ENCODE peak calls at places on chromosomes 11 and 22, in four cellular contexts. One of them, this sample, is unnamed.

GRCh38 chr11:93585758-93586157 is 42.6 kb upstream of the SMCO4 start:
- DNase-seq in ovary: no peak
- DNase-seq in Peyer's patch: peak; percentile 57
- DNase-seq in A549: peak; percentile 19
- DNase-seq in this sample: no peak

GRCh38 chr11:13256216-13256615 is 21.4 kb upstream of the BMAL1 start:
- DNase-seq in Peyer's patch: no peak
- DNase-seq in A549: no peak
- DNase-seq in ovary: no peak
- DNase-seq in this sample: no peak

GRCh38 chr11:114984611-114985163 is 306.4 kb downstream of the NXPE2 start:
- DNase-seq in Peyer's patch: no peak
- DNase-seq in A549: no peak
- DNase-seq in ovary: no peak
- DNase-seq in this sample: no peak

GRCh38 chr22:18067121-18067520 is 10.7 kb upstream of the PEX26 start:
- DNase-seq in ovary: no peak
- DNase-seq in Peyer's patch: no peak
- DNase-seq in A549: no peak
- DNase-seq in this sample: no peak

GRCh38 chr22:35072939-35073338 is 7.0 kb downstream of the ISX start:
- DNase-seq in A549: no peak
- DNase-seq in Peyer's patch: no peak
- DNase-seq in ovary: no peak
- DNase-seq in this sample: no peak

GRCh38 chr22:23525510-23525909 is 54.6 kb downstream of the IGLL1 start:
- DNase-seq in Peyer's patch: no peak
- DNase-seq in ovary: no peak
- DNase-seq in A549: no peak
- DNase-seq in this sample: no peak

GRCh38 chr22:20600137-20600673 is 92.8 kb downstream of the MED15 start:
- DNase-seq in ovary: no peak
- DNase-seq in Peyer's patch: no peak
- DNase-seq in A549: no peak
- DNase-seq in this sample: no peak

GRCh38 chr11:75946531-75947530 is 131.8 kb downstream of the UVRAG start:
- DNase-seq in Peyer's patch: no peak
- DNase-seq in ovary: peak; percentile 9
- DNase-seq in A549: no peak
- DNase-seq in this sample: no peak

GRCh38 chr11:17778352-17778751 is 43.8 kb downstream of the KCNC1 start:
- DNase-seq in ovary: no peak
- DNase-seq in Peyer's patch: no peak
- DNase-seq in A549: no peak
- DNase-seq in this sample: no peak

GRCh38 chr11:17779861-17780594 is 45.4 kb downstream of the KCNC1 start:
- DNase-seq in A549: no peak
- DNase-seq in ovary: no peak
- DNase-seq in Peyer's patch: no peak
- DNase-seq in this sample: no peak

GRCh38 chr11:120500414-120500936 is 11.1 kb upstream of the GRIK4 start:
- DNase-seq in ovary: no peak
- DNase-seq in A549: no peak
- DNase-seq in Peyer's patch: no peak
- DNase-seq in this sample: no peak

GRCh38 chr11:57047610-57048009 is 58.9 kb downstream of the OR5AK2 start:
- DNase-seq in Peyer's patch: no peak
- DNase-seq in ovary: no peak
- DNase-seq in A549: no peak
- DNase-seq in this sample: no peak

GRCh38 chr11:115066111-115066660 is 387.9 kb downstream of the NXPE2 start:
- DNase-seq in A549: no peak
- DNase-seq in ovary: no peak
- DNase-seq in Peyer's patch: no peak
- DNase-seq in this sample: no peak

GRCh38 chr11:66277475-66278391 is at the start of gene CNIH2:
- DNase-seq in A549: peak; percentile 56
- DNase-seq in ovary: no peak
- DNase-seq in Peyer's patch: peak; percentile 78
- DNase-seq in this sample: no peak
- H3K27ac ChIP-seq in A549: peak within 1 kb of the TSS; percentile 89
- H3K27ac ChIP-seq in ovary: peak within 1 kb of the TSS; percentile 28
- H3K27ac ChIP-seq in Peyer's patch: peak within 1 kb of the TSS; percentile 83
- H3K27ac ChIP-seq in this sample: peak within 1 kb of the TSS; percentile 54

DNA sequence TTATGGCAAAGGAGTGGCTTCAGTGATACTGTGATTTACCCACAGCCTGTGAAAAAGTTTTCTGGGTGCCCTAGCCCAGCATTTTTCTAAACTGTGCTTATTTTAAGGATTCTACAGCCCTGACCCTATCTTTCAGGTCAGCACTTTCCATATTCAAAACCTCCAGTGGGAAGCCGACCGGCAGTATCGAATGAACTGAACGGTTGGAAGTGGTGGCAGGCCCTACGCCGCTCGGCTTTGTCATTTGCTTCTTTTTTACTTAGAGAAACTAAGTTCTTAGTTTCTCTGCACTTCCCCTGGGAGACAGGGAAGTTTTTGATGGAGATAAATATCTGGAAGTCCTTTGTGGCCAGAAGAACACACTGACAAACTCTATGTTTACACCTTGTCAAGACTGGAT is 994 bp downstream of the GLB1L2 start:
- DNase-seq in Peyer's patch: no peak
- DNase-seq in ovary: no peak
- DNase-seq in A549: no peak
- DNase-seq in this sample: no peak
- H3K4me3 ChIP-seq in Peyer's patch: peak overlapping the region; percentile 78
- H3K4me3 ChIP-seq in ovary: peak overlapping the region; percentile 64
- H3K4me3 ChIP-seq in A549: no peak overlapping the region
- H3K4me3 ChIP-seq in this sample: peak overlapping the region; percentile 45

GRCh38 chr11:126959700-126960099 is 40.9 kb downstream of the KIRREL3 start:
- DNase-seq in A549: no peak
- DNase-seq in Peyer's patch: no peak
- DNase-seq in ovary: no peak
- DNase-seq in this sample: no peak

GRCh38 chr11:126951465-126951864 is 49.1 kb downstream of the KIRREL3 start:
- DNase-seq in A549: no peak
- DNase-seq in ovary: no peak
- DNase-seq in Peyer's patch: no peak
- DNase-seq in this sample: no peak

DNA sequence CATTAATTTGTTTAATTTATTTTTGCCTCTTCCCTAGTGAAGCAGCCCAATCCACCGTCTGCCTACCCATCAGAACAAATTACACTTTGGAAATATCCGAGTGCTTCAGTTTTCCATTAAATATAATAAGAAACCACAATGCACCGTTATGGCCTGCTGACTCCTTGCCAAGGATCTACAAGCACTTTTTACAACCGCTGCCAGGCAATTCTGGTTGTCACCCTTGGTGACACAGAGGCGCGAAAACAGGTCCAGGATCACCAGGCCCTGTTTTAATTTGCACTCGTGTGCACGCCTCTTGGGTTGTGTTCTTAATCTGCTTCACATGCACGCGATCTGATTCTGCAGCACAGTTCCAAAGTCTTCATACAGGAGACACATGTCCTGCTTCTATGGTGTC is 43.9 kb downstream of the KIRREL3 start:
- DNase-seq in A549: no peak
- DNase-seq in Peyer's patch: no peak
- DNase-seq in ovary: no peak
- DNase-seq in this sample: no peak
- TF ChIP-seq POLR2A in A549: no peak
- TF ChIP-seq POLR2A in Peyer's patch: no peak
- TF ChIP-seq POLR2A in ovary: no peak
- TF ChIP-seq POLR2A in this sample: no peak

DNA sequence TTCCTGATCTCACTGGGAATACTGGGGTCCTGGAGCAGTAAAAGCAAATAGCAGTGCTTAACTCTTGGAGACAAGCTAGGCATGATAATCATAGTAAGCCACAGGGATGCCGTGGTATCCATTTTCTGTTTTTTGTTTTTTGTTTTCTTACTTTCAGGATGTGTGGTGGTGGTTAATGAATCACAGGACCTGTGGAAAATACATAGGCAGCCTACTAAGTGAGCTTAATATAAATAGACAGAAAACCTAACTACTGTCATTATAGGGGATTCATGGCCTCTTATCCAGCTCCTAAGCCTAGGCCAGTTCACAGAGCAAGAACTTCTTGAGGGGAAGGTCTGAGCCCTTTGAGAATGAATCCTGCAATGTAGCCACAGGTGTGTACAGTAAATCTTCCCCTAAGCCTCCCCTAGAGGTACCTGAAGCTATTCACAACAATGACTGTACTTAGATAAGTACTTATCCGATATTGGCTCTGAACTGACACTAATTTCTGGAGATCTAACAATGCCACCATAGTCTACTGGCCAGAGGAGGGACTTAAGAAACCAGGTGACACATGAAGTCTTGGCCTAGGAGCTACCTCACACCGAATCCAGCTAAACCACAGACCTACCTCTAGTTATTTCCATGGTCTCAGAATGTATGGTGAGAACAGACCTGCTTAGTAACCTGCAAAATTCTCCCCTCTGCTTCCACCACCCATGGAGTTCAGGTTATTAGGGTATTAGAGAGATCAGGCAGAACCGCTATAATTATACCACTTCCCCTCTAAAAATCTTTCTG is 83.6 kb downstream of the ENTHD1 start:
- DNase-seq in ovary: no peak
- DNase-seq in Peyer's patch: no peak
- DNase-seq in A549: no peak
- DNase-seq in this sample: no peak
- H3K27ac ChIP-seq in ovary: no peak overlapping the region
- H3K27ac ChIP-seq in Peyer's patch: no peak overlapping the region
- H3K27ac ChIP-seq in A549: no peak overlapping the region
- H3K27ac ChIP-seq in this sample: no peak overlapping the region

GRCh38 chr11:65288706-65289536 is 25.7 kb upstream of the CDC42EP2 start:
- DNase-seq in A549: no peak
- DNase-seq in Peyer's patch: no peak
- DNase-seq in ovary: no peak
- DNase-seq in this sample: no peak

GRCh38 chr11:65292866-65293265 is 21.8 kb upstream of the CDC42EP2 start:
- DNase-seq in ovary: no peak
- DNase-seq in Peyer's patch: no peak
- DNase-seq in A549: no peak
- DNase-seq in this sample: no peak

GRCh38 chr11:65290448-65291165 is 24.1 kb upstream of the CDC42EP2 start:
- DNase-seq in Peyer's patch: peak; percentile 88
- DNase-seq in A549: no peak
- DNase-seq in ovary: peak; percentile 95
- DNase-seq in this sample: peak; percentile 97

GRCh38 chr11:65293909-65294381 is 20.7 kb upstream of the CDC42EP2 start:
- DNase-seq in ovary: peak; percentile 75
- DNase-seq in Peyer's patch: peak; percentile 62
- DNase-seq in A549: no peak
- DNase-seq in this sample: peak; percentile 73

DNA sequence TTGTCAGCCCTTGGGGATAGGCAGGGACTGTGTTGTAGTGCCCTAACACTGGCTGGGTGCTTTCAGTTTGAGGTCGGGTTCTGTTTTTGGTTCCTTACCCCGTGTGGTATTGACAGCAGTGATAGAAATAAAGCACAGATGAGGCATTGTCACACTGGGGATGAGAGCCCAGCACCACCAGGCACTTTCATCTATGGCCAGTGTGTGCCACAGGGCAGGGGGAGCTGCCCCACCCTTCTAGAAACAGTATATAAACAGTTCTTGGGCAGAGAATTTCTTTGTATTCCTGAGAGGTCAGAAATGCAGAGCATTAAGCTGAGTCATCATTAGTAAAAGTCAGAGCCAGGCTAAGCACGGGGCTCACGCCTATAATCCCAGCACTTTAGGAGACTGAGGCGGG is 23.1 kb upstream of the CDC42EP2 start:
- DNase-seq in ovary: no peak
- DNase-seq in A549: no peak
- DNase-seq in Peyer's patch: no peak
- DNase-seq in this sample: no peak
- H3K4me3 ChIP-seq in ovary: peak overlapping the region; percentile 22
- H3K4me3 ChIP-seq in A549: peak overlapping the region; percentile 21
- H3K4me3 ChIP-seq in Peyer's patch: no peak overlapping the region
- H3K4me3 ChIP-seq in this sample: no peak overlapping the region

DNA sequence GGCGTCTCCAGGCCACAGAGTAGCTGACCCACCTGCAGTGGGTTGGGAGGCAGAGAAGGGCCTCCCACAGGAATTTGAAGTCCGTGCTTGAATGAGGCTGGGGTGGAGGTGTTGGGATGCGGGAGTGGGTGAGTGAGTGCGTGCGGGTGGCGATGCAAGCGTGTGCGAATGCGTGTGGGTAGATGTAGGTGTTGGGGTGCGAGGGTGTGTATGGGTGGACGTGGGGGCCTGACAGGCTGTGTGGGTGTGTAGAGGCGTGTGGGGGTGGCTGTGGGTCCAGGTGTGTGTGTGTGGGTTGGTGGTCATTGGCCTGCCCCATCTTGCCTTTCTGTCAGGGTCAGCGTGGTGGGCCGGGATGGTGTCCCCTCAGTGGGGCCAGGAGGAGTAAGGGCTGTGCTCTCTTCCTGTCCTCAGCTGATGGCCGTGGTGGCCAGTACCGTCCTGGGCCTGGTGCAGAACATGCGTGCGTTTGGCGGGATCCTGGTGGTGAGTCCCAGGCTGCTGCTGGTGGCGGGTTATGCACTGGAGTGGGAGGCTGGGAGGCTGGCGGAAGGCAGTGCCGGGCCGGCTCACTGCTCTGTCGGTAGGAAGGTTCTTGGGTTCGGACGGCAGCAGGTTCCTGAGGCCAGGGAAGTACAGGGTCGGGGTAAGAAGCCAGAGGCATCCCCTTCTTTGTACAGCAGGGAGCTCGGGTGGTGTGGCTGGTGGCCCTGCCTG is 35.0 kb downstream of the TPCN2 start:
- DNase-seq in ovary: no peak
- DNase-seq in Peyer's patch: no peak
- DNase-seq in A549: no peak
- DNase-seq in this sample: no peak
- TF ChIP-seq POLR2A in ovary: no peak
- TF ChIP-seq POLR2A in Peyer's patch: no peak
- TF ChIP-seq POLR2A in A549: no peak
- TF ChIP-seq POLR2A in this sample: no peak

GRCh38 chr11:86865436-86865835 is 65.1 kb downstream of the PRSS23 start:
- DNase-seq in ovary: no peak
- DNase-seq in Peyer's patch: no peak
- DNase-seq in A549: no peak
- DNase-seq in this sample: no peak
- H3K27ac ChIP-seq in ovary: no peak overlapping the region
- H3K27ac ChIP-seq in Peyer's patch: no peak overlapping the region
- H3K27ac ChIP-seq in A549: no peak overlapping the region
- H3K27ac ChIP-seq in this sample: no peak overlapping the region

GRCh38 chr22:29581799-29582198 is 886 bp upstream of the NIPSNAP1 start:
- DNase-seq in Peyer's patch: peak; percentile 55
- DNase-seq in ovary: no peak
- DNase-seq in A549: no peak
- DNase-seq in this sample: no peak
- H3K4me3 ChIP-seq in Peyer's patch: peak overlapping the region; percentile 71
- H3K4me3 ChIP-seq in ovary: no peak overlapping the region
- H3K4me3 ChIP-seq in A549: peak overlapping the region; percentile 71
- H3K4me3 ChIP-seq in this sample: no peak overlapping the region

GRCh38 chr11:40338062-40338461 is 1121.4 kb downstream of the LRRC4C start:
- DNase-seq in Peyer's patch: no peak
- DNase-seq in ovary: no peak
- DNase-seq in A549: no peak
- DNase-seq in this sample: no peak
- TF ChIP-seq POLR2A in Peyer's patch: no peak
- TF ChIP-seq POLR2A in ovary: no peak
- TF ChIP-seq POLR2A in A549: no peak
- TF ChIP-seq POLR2A in this sample: no peak

This sample was measured in uterus.